ENCODE peak calls at places on chromosomes 16 and 17, in five cellular contexts. X, K, T, B and Y are unnamed samples.

GRCh38 chr16:28499854-28500253 is 5.4 kb downstream of the APOBR start:
- DNase-seq in B (no peak), X (no peak), K (no peak), T (no peak), Y (no peak)

GRCh38 chr16:6076631-6077030 is 979.0 kb upstream of the EEF2KMT start:
- DNase-seq in K (no peak), T (no peak), B (no peak), X (no peak), Y (no peak)

GRCh38 chr17:65557349-65558310 is 3.8 kb downstream of the AXIN2 start:
- DNase-seq in X (no peak), K (no peak), B (no peak), T (peak; percentile 55), Y (peak; percentile 34)

GRCh38 chr17:43714338-43715149 is 44.0 kb downstream of the SOST start:
- DNase-seq in B (no peak), T (peak; percentile 53), K (no peak), X (no peak), Y (no peak)

GRCh38 chr16:74868501-74868900 is 93.9 kb upstream of the FA2H start:
- DNase-seq in X (no peak), T (peak; percentile 48), K (no peak), B (no peak), Y (no peak)

GRCh38 chr16:14309001-14309886 is 238.1 kb downstream of the MRTFB start:
- DNase-seq in T (peak; percentile 39), X (no peak), B (no peak), K (peak; percentile 42), Y (no peak)

GRCh38 chr16:30028438-30029093 is 2.5 kb downstream of the TLCD3B start:
- DNase-seq in B (no peak), T (no peak), X (no peak), K (no peak), Y (peak; percentile 31)

GRCh38 chr17:55420067-55420775 is 1.4 kb downstream of the MMD start:
- DNase-seq in X (no peak), K (peak; percentile 26), T (no peak), B (peak; percentile 54), Y (no peak)

GRCh38 chr17:40290629-40291296 is 3.1 kb downstream of the CDC6 start:
- DNase-seq in T (peak; percentile 97), K (peak; percentile 46), B (no peak), X (no peak), Y (peak; percentile 45)

GRCh38 chr17:66400698-66401097 is 98.3 kb downstream of the PRKCA start:
- DNase-seq in X (no peak), B (no peak), T (no peak), K (no peak), Y (no peak)

GRCh38 chr16:28534542-28535373 is 4.0 kb downstream of the NUPR1 start:
- DNase-seq in T (no peak), B (peak; percentile 45), K (peak; percentile 47), X (peak; percentile 65), Y (no peak)

GRCh38 chr16:25109643-25110042 is 1.9 kb upstream of the LCMT1 start:
- DNase-seq in X (no peak), B (peak; percentile 46), T (peak; percentile 98), K (no peak), Y (peak; percentile 14)

GRCh38 chr16:2816751-2817495 is at the start of gene PRSS21:
- DNase-seq in T (no peak), B (no peak), X (no peak), K (no peak), Y (no peak)

GRCh38 chr17:64964796-64965195 is 45.5 kb upstream of the LRRC37A3 start:
- DNase-seq in B (no peak), T (no peak), K (no peak), X (no peak), Y (no peak)

GRCh38 chr17:80891096-80892018 is 100.3 kb upstream of the CHMP6 start:
- DNase-seq in T (peak; percentile 94), K (peak; percentile 30), B (peak; percentile 24), X (peak; percentile 40), Y (no peak)

GRCh38 chr16:50809561-50809960 is 67.7 kb downstream of the CYLD start:
- DNase-seq in K (no peak), X (no peak), T (no peak), B (no peak), Y (no peak)

GRCh38 chr17:9324864-9325263 is 250.8 kb downstream of the STX8 start:
- DNase-seq in B (no peak), K (no peak), T (peak; percentile 20), X (peak; percentile 65), Y (no peak)

GRCh38 chr17:81403671-81404534 is 8.6 kb downstream of the BAHCC1 start:
- DNase-seq in B (peak; percentile 54), K (no peak), T (no peak), X (no peak), Y (no peak)

GRCh38 chr16:55513616-55514015 is 4.7 kb downstream of the LPCAT2 start:
- DNase-seq in T (no peak), B (no peak), K (no peak), X (no peak), Y (no peak)
- TF ChIP-seq CTCF in T (no peak), B (no peak), K (no peak), X (no peak), Y (no peak)

DNA sequence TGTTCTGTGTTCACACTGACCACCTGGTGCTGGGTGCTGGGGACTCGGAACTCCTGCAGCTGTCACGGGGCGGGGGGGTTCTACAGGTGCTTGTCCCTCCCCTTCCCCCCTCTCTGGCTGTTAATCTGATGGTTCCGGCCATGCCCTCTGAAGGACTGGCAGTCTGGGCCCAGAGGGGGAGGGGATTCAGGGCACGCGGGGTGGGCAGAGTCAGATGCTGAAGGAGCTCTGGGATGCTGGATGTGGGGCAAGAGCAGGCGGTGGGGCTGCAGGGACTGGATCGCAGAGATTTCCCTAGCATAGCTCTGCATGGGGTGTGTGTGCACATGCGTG is 5.4 kb upstream of the TBX21 start:
- DNase-seq in T (no peak), X (no peak), K (no peak), B (no peak), Y (no peak)
- H3K27me3 ChIP-seq in T (peaks cover 90% of the 10 kb centered on the region), X (no peaks in the 10 kb centered on the region), K (peaks cover 94% of the 10 kb centered on the region), B (peaks cover 79% of the 10 kb centered on the region), Y (no peaks in the 10 kb centered on the region)

DNA sequence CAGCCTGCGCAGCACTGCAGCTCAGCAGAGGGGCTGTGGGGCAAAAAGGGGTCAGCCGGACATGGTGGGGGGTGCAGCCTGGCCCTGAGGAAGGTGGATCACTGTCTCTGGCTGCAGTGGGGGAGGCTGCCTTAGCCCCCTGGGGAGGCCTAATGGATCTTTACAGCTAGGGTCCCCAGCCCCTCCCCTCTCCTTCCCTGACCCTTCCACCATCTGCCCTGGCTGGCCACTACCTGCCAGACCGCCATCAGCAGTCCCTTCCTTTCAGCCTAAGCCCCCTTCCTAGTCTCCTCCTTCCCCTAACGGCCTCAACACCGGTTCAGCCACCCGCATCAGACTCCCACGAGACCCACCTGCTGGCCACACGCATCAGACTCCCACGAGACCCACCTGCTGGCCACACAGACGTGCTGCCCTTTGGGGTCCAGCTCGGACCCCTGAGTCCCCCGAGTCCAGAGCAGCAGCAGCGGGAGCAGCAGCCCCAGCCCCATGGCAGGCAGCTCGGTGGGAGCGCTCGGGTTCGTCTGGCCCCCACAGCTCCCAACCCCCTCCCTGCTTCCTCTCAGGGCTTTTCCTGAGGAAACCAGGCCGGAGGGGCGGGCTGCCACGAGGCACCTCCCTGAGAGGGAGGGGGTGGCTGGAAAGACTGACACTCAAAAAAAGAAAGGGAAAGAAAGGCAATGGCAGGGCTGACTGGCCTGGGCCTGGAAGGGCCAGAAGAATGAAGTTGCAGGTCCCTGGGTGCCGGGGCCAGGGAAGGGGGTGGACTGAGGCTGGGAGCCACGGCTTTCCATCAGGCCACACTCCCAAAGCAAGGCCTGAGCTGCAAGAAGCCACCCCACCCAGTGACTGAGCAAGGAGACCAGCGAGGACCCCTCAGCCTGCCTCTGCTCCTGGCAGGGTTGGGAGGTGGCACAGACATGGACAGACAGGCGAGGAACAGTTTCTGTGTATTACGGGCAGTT is at the start of gene SCARF1:
- DNase-seq in T (no peak), X (peak; percentile 75), B (peak; percentile 86), K (no peak), Y (peak; percentile 32)
- TF ChIP-seq POLR2A in T (no peak), X (peak; percentile 43), B (no peak), K (no peak), Y (peak; percentile 36)

DNA sequence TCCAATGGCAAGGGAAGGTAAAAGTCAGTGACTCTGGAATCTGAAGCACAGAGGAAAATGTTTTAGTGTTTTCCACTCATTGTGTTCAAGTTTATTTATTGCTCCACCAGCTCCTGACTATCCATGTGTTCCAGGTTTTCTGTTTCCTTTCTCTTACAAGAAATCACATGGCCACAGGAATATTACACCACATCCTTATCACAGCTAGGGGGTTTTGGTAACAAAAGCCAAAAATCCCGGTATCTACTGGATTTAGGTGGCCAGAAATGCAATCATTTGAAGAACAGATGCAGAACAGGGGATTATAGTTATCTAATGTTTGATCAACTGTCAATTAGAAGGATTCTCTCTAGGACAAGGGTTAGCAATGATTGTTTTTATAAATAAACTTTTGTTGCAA is 47.9 kb downstream of the STH start:
- DNase-seq in B (no peak), X (no peak), T (peak; percentile 24), K (no peak), Y (no peak)
- TF ChIP-seq CTCF in B (no peak), X (no peak), T (no peak), K (no peak), Y (peak; percentile 11)

GRCh38 chr17:10728331-10728730 is 1.5 kb downstream of the TMEM220 start:
- DNase-seq in K (no peak), B (no peak), X (no peak), T (no peak), Y (no peak)

GRCh38 chr17:10727192-10727591 is 2.6 kb downstream of the TMEM220 start:
- DNase-seq in K (no peak), T (no peak), X (no peak), B (no peak), Y (no peak)

GRCh38 chr17:10730956-10731879 is 1.4 kb upstream of the TMEM220 start:
- DNase-seq in B (no peak), X (peak; percentile 69), T (no peak), K (peak; percentile 63), Y (peak; percentile 14)

GRCh38 chr17:10733666-10734065 is 3.8 kb upstream of the TMEM220 start:
- DNase-seq in B (no peak), T (no peak), K (no peak), X (no peak), Y (no peak)

GRCh38 chr17:10729334-10730193 is at the start of gene TMEM220:
- DNase-seq in B (peak; percentile 89), X (peak; percentile 90), T (peak; percentile 59), K (peak; percentile 82), Y (peak; percentile 85)
- H3K27me3 ChIP-seq in B (no peaks in the 10 kb centered on the region), X (no peaks in the 10 kb centered on the region), T (no peaks in the 10 kb centered on the region), K (no peaks in the 10 kb centered on the region), Y (no peaks in the 10 kb centered on the region)

DNA sequence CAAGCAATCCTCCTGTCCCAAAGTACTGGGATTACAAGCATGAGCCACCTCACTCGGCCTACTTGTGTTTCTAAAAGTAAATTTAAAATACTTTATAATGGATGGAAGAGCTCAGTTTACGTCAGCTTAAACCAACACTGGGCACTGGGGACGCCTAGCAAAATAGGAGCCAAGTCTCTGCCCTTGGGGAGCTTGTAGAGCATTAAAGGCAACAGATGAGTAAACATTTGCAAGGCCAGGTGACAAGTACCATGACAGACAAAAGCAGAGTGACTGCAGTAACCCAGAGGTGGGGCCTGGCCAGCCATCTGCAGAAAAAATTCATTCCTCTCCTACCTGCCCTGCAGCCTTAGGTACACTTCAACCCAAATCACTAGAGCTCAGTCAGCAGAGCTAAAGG is 12.1 kb upstream of the NLK start:
- DNase-seq in K (no peak), T (no peak), X (no peak), B (no peak), Y (peak; percentile 87)
- TF ChIP-seq POLR2A in K (no peak), T (no peak), X (no peak), B (no peak), Y (no peak)